ENCODE peak calls at places on chromosomes 5 and 9, in eight cellular contexts. U is stimulated activated CD4-positive, alpha-beta T cell treated with anti-CD3 and anti-CD28 coated beads, Interleukin-15, amount 100 ng/mL, for 24 hours; V is A673; Y is iris pigment epithelial cell; E is AG09319; Z is NAMALWA; L is NCI-H1694; M is WTC11. N is an unnamed sample.

GRCh38 chr5:117999939-118000549 is 988.3 kb downstream of the DTWD2 start:
- DNase-seq in L (no peak), U (no peak), E (no peak), V (no peak), Y (no peak), Z (no peak), M (no peak), N (no peak)

GRCh38 chr5:52922384-52922783 is 66.8 kb upstream of the ITGA2 start:
- DNase-seq in V (peak), U (no peak), Y (peak), E (peak), Z (no peak), L (no peak), M (no peak), N (no peak)

GRCh38 chr5:19886123-19886921 is 101.7 kb downstream of the CDH18 start:
- DNase-seq in L (no peak), E (peak), M (no peak), U (no peak), V (no peak), Y (peak), Z (no peak), N (no peak)

GRCh38 chr9:15430920-15431844 is 8.5 kb downstream of the SNAPC3 start:
- DNase-seq in V (peak), Z (no peak), M (no peak), E (no peak), L (no peak), Y (no peak), U (no peak), N (no peak)

GRCh38 chr5:84378420-84378819 is 6.3 kb downstream of the EDIL3 start:
- DNase-seq in V (no peak), E (no peak), M (no peak), Z (no peak), Y (peak), L (no peak), U (no peak), N (no peak)

GRCh38 chr5:66354407-66354806 is 210.3 kb downstream of the SREK1 start:
- DNase-seq in Y (no peak), U (no peak), Z (no peak), L (no peak), M (no peak), E (no peak), V (peak), N (no peak)

GRCh38 chr9:109179801-109180523 is 12.9 kb upstream of the FRRS1L start:
- DNase-seq in Y (no peak), U (no peak), E (no peak), L (no peak), V (no peak), M (no peak), Z (no peak), N (no peak)

GRCh38 chr5:180352116-180352975 is 790 bp downstream of the GFPT2 start:
- DNase-seq in U (peak), L (no peak), E (no peak), M (no peak), V (no peak), Z (no peak), Y (no peak), N (no peak)

GRCh38 chr5:169009171-169009570 is 291.8 kb downstream of the SLIT3 start:
- DNase-seq in V (no peak), E (no peak), M (no peak), L (no peak), Z (no peak), U (no peak), Y (no peak), N (no peak)

GRCh38 chr5:92927291-92927778 is 653.7 kb downstream of the NR2F1-AS1 start:
- DNase-seq in L (no peak), Z (no peak), M (no peak), V (no peak), E (no peak), U (no peak), Y (no peak), N (no peak)

GRCh38 chr9:68507098-68507795 is 33.4 kb downstream of the TMEM252 start:
- DNase-seq in L (peak), E (no peak), Y (peak), U (no peak), V (peak), M (no peak), Z (peak), N (no peak)

GRCh38 chr5:44987026-44987425 is 178.3 kb downstream of the MRPS30 start:
- DNase-seq in E (no peak), L (no peak), Z (no peak), V (no peak), M (no peak), U (no peak), Y (peak), N (no peak)

GRCh38 chr9:126984969-126985368 is 70.4 kb downstream of the RALGPS1 start:
- DNase-seq in V (no peak), E (no peak), Z (no peak), L (no peak), U (no peak), Y (no peak), M (no peak), N (no peak)

GRCh38 chr9:131960805-131961495 is 118.7 kb downstream of the MED27 start:
- DNase-seq in M (no peak), V (no peak), E (no peak), Y (no peak), U (no peak), Z (no peak), L (no peak), N (no peak)

GRCh38 chr5:134129411-134130238 is 15.1 kb downstream of the TCF7 start:
- DNase-seq in M (no peak), V (no peak), E (no peak), Z (no peak), U (no peak), Y (no peak), L (no peak), N (no peak)

GRCh38 chr5:125607018-125607417 is 816.2 kb upstream of the GRAMD2B start:
- DNase-seq in V (no peak), E (no peak), L (no peak), U (no peak), M (no peak), Y (peak), Z (no peak), N (no peak)

GRCh38 chr5:80389575-80389974 is 18.3 kb upstream of the ZFYVE16 start:
- DNase-seq in Z (no peak), M (no peak), E (no peak), L (no peak), U (no peak), Y (no peak), V (no peak), N (no peak)

GRCh38 chr5:128491291-128491690 is 46.8 kb downstream of the FBN2 start:
- DNase-seq in Z (no peak), U (no peak), V (no peak), L (no peak), M (no peak), E (no peak), Y (peak), N (no peak)

GRCh38 chr9:15271403-15271802 is 35.6 kb downstream of the TTC39B start:
- DNase-seq in V (peak), E (no peak), L (no peak), Y (no peak), M (no peak), U (peak), Z (no peak), N (peak)

GRCh38 chr5:76733049-76733417 is 17.1 kb downstream of the F2R start:
- DNase-seq in M (no peak), L (no peak), Z (no peak), Y (no peak), V (no peak), E (no peak), U (peak), N (no peak)

GRCh38 chr9:125687464-125687863 is 19.5 kb downstream of the MAPKAP1 start:
- DNase-seq in V (no peak), L (no peak), U (no peak), M (no peak), Y (no peak), Z (no peak), E (no peak), N (no peak)

GRCh38 chr5:56147679-56148230 is 85.4 kb downstream of the ANKRD55 start:
- DNase-seq in L (no peak), Z (no peak), M (no peak), E (no peak), U (no peak), V (no peak), Y (no peak), N (no peak)

GRCh38 chr5:31397926-31398557 is 133.9 kb downstream of the DROSHA start:
- DNase-seq in L (no peak), Z (no peak), U (no peak), Y (no peak), M (no peak), V (peak), E (no peak), N (no peak)

N was measured in activated naive CD8-positive, alpha-beta T cell treated with anti-CD3 and anti-CD28 coated beads, Interleukin-2, amount 50 U/mL, for 24 hours.